ENCODE peak calls at places on chromosomes 2 and 18, in four cellular contexts. Q, U, K and G are unnamed samples.

GRCh38 chr2:36663851-36664715 is 32.4 kb upstream of the VIT start:
- DNase-seq in Q (no peak), K (peak; percentile 71), U (no peak), G (peak; percentile 18)

GRCh38 chr2:8267103-8267502 is 414.8 kb upstream of the ID2 start:
- DNase-seq in U (no peak), Q (no peak), K (no peak), G (no peak)

GRCh38 chr2:157196956-157197355 is 60.5 kb upstream of the GALNT5 start:
- DNase-seq in U (no peak), K (no peak), Q (no peak), G (no peak)

GRCh38 chr2:240964854-240965295 is 33.5 kb upstream of the SNED1 start:
- DNase-seq in K (no peak), Q (no peak), U (no peak), G (no peak)

GRCh38 chr2:76491503-76491902 is 780.8 kb upstream of the GCFC2 start:
- DNase-seq in Q (no peak), K (no peak), U (no peak), G (no peak)

GRCh38 chr2:54416166-54416798 is 39.8 kb upstream of the SPTBN1 start:
- DNase-seq in U (no peak), Q (no peak), K (peak; percentile 58), G (no peak)

GRCh38 chr2:10530607-10531239 is 82.6 kb upstream of the ODC1 start:
- DNase-seq in Q (no peak), U (no peak), K (no peak), G (no peak)

GRCh38 chr18:2687390-2688001 is 32.0 kb downstream of the SMCHD1 start:
- DNase-seq in Q (no peak), K (no peak), U (no peak), G (no peak)

GRCh38 chr2:144137269-144137668 is 382.6 kb downstream of the ZEB2 start:
- DNase-seq in Q (no peak), K (no peak), U (no peak), G (no peak)

GRCh38 chr2:10179422-10179821 is 56.9 kb downstream of the RRM2 start:
- DNase-seq in K (no peak), U (no peak), Q (no peak), G (no peak)

GRCh38 chr2:86216577-86217555 is 17.6 kb downstream of the MRPL35 start:
- DNase-seq in Q (no peak), U (no peak), K (no peak), G (no peak)

GRCh38 chr18:45505497-45506206 is 109.6 kb upstream of the SLC14A2 start:
- DNase-seq in K (no peak), U (no peak), Q (no peak), G (no peak)

GRCh38 chr18:10032331-10032979 is 118.6 kb downstream of the VAPA start:
- DNase-seq in Q (no peak), K (no peak), U (peak; percentile 69), G (no peak)

GRCh38 chr18:31658670-31659573 is 25.5 kb downstream of the B4GALT6 start:
- DNase-seq in Q (no peak), U (no peak), K (no peak), G (no peak)

GRCh38 chr2:195542067-195542466 is 115.0 kb upstream of the SLC39A10 start:
- DNase-seq in K (no peak), U (no peak), Q (no peak), G (no peak)

GRCh38 chr2:11746376-11746806 is at the start of gene LPIN1:
- DNase-seq in K (peak; percentile 75), U (peak; percentile 93), Q (peak; percentile 80), G (peak; percentile 75)

GRCh38 chr2:60450488-60450887 is 103.0 kb downstream of the BCL11A start:
- DNase-seq in U (no peak), Q (no peak), K (no peak), G (no peak)

GRCh38 chr2:43075906-43076585 is 150.4 kb downstream of the ZFP36L2 start:
- DNase-seq in K (peak; percentile 72), Q (no peak), U (no peak), G (peak; percentile 64)

GRCh38 chr2:235217814-235218213 is 266.0 kb downstream of the SH3BP4 start:
- DNase-seq in K (peak; percentile 65), Q (no peak), U (no peak), G (no peak)

GRCh38 chr2:159214325-159214865 is 72.1 kb downstream of the WDSUB1 start:
- DNase-seq in K (no peak), Q (no peak), U (no peak), G (no peak)

GRCh38 chr2:203999844-204000243 is 63.3 kb downstream of the ICOS start:
- DNase-seq in Q (no peak), K (no peak), U (no peak), G (no peak)

GRCh38 chr2:37617119-37617892 is 54.1 kb downstream of the CDC42EP3 start:
- DNase-seq in K (no peak), Q (no peak), U (no peak), G (no peak)